ENCODE peak calls at places on chromosomes 6 and 20, in five cellular contexts. R is mammary epithelial cell, I is colonic mucosa, B is GM23248, L is Karpas-422. E is an unnamed sample. For H3K9me3, the result is how much of the 10 kb centered on the place peaks cover.

GRCh38 chr20:1328680-1329330 is at the start of gene SDCBP2:
- DNase-seq in R (peak), I (peak), B (no peak), L (no peak), E (no peak)

GRCh38 chr20:48058611-48059559 is 273.6 kb upstream of the SULF2 start:
- DNase-seq in R (no peak), I (no peak), B (no peak), L (no peak), E (no peak)

GRCh38 chr6:168700880-168701279 is 259.9 kb downstream of the SMOC2 start:
- DNase-seq in R (no peak), I (no peak), B (no peak), L (no peak), E (no peak)

GRCh38 chr6:2480267-2480966 is 235.0 kb upstream of the GMDS start:
- DNase-seq in R (no peak), I (no peak), B (no peak), L (no peak), E (no peak)

GRCh38 chr6:26216015-26216885 is 129.0 kb downstream of the HFE start:
- DNase-seq in R (peak), I (peak), B (peak), L (peak), E (peak)

GRCh38 chr6:138692058-138692977 is 81.3 kb upstream of the CCDC28A start:
- DNase-seq in R (peak), I (peak), B (peak), L (peak), E (peak)

GRCh38 chr20:19952392-19952791 is 64.8 kb upstream of the NAA20 start:
- DNase-seq in R (peak), I (no peak), B (no peak), L (no peak), E (no peak)

GRCh38 chr20:9172908-9173307 is 104.0 kb downstream of the PLCB4 start:
- DNase-seq in R (no peak), I (no peak), B (peak), L (no peak), E (no peak)

GRCh38 chr20:3088031-3088430 is 3.5 kb upstream of the AVP start:
- DNase-seq in R (no peak), I (no peak), B (no peak), L (no peak), E (no peak)

GRCh38 chr6:56862415-56863175 is 92.3 kb upstream of the BEND6 start:
- DNase-seq in R (peak), I (no peak), B (peak), L (no peak), E (no peak)

GRCh38 chr6:74269601-74269860 is 573.5 kb downstream of the CD109 start:
- DNase-seq in R (no peak), I (no peak), B (no peak), L (no peak), E (no peak)

GRCh38 chr20:40814328-40814960 is 125.4 kb upstream of the MAFB start:
- DNase-seq in R (no peak), I (no peak), B (no peak), L (no peak), E (no peak)

GRCh38 chr20:19012671-19013070 is 199.1 kb downstream of the SCP2D1 start:
- DNase-seq in R (no peak), I (peak), B (peak), L (no peak), E (no peak)

GRCh38 chr20:38805958-38806854 is 709 bp downstream of the PPP1R16B start:
- DNase-seq in R (no peak), I (no peak), B (peak), L (no peak), E (peak)

GRCh38 chr20:41176711-41177552 is 39.6 kb downstream of the PLCG1 start:
- DNase-seq in R (no peak), I (no peak), B (no peak), L (no peak), E (no peak)

GRCh38 chr20:25227317-25227831 is 20.5 kb upstream of the PYGB start:
- DNase-seq in R (peak), I (no peak), B (peak), L (no peak), E (no peak)

GRCh38 chr20:16539280-16539679 is 34.0 kb downstream of the KIF16B start:
- DNase-seq in R (no peak), I (peak), B (no peak), L (no peak), E (no peak)

GRCh38 chr6:168355716-168356522 is 36.3 kb upstream of the DACT2 start:
- DNase-seq in R (no peak), I (peak), B (peak), L (peak), E (peak)

GRCh38 chr20:24891546-24892393 is 57.3 kb upstream of the CST7 start:
- DNase-seq in R (no peak), I (peak), B (no peak), L (no peak), E (no peak)

GRCh38 chr6:129251669-129252376 is 368.9 kb downstream of the LAMA2 start:
- DNase-seq in R (peak), I (peak), B (peak), L (peak), E (peak)

GRCh38 chr6:37354526-37355384 is 972 bp downstream of the RNF8 start:
- DNase-seq in R (peak), I (peak), B (peak), L (peak), E (peak)

GRCh38 chr20:5203380-5203779 is 76.6 kb downstream of the CDS2 start:
- DNase-seq in R (no peak), I (no peak), B (no peak), L (no peak), E (no peak)

GRCh38 chr6:136549359-136550044 is 720 bp downstream of the MAP7 start:
- DNase-seq in R (peak), I (peak), B (peak), L (no peak), E (peak)

GRCh38 chr6:859936-860335 is 167.0 kb upstream of the EXOC2 start:
- DNase-seq in R (no peak), I (no peak), B (no peak), L (no peak), E (no peak)

GRCh38 chr6:15439410-15440022 is 193.6 kb downstream of the JARID2 start:
- DNase-seq in R (no peak), I (no peak), B (no peak), L (no peak), E (peak)

GRCh38 chr6:142118926-142119325 is 13.8 kb upstream of the GJE1 start:
- DNase-seq in R (no peak), I (no peak), B (peak), L (no peak), E (no peak)

GRCh38 chr6:136550330-136551071 is at the start of gene MAP7:
- DNase-seq in R (peak), I (peak), B (peak), L (no peak), E (peak)

GRCh38 chr20:13220857-13221297 is at the start of gene ISM1:
- DNase-seq in R (peak), I (no peak), B (peak), L (no peak), E (peak)

GRCh38 chr6:35382015-35382414 is 39.7 kb downstream of the PPARD start:
- DNase-seq in R (no peak), I (no peak), B (no peak), L (no peak), E (no peak)

GRCh38 chr6:166627875-166628849 is 1.1 kb upstream of the RPS6KA2 start:
- DNase-seq in R (peak), I (peak), B (peak), L (peak), E (peak)

GRCh38 chr6:2376429-2377355 is 131.3 kb upstream of the GMDS start:
- DNase-seq in R (peak), I (peak), B (peak), L (no peak), E (no peak)

GRCh38 chr6:25959890-25960531 is 2.6 kb upstream of the TRIM38 start:
- DNase-seq in R (no peak), I (no peak), B (peak), L (no peak), E (no peak)

GRCh38 chr6:25655746-25656145 is 3.7 kb downstream of the SCGN start:
- DNase-seq in R (no peak), I (no peak), B (no peak), L (no peak), E (no peak)

GRCh38 chr6:106448000-106448426 is 87.5 kb downstream of the CRYBG1 start:
- DNase-seq in R (no peak), I (no peak), B (no peak), L (no peak), E (no peak)

GRCh38 chr6:150134280-150134920 is 8.4 kb upstream of the PPP1R14C start:
- DNase-seq in R (peak), I (peak), B (no peak), L (no peak), E (no peak)

GRCh38 chr20:15895126-15895525 is 678.1 kb downstream of the KIF16B start:
- DNase-seq in R (peak), I (no peak), B (peak), L (no peak), E (no peak)

GRCh38 chr6:38882157-38882556 is 166.4 kb upstream of the GLP1R start:
- DNase-seq in R (no peak), I (no peak), B (no peak), L (no peak), E (no peak)

GRCh38 chr6:168703970-168704369 is 263.0 kb downstream of the SMOC2 start:
- DNase-seq in R (no peak), I (no peak), B (no peak), L (no peak), E (no peak)

GRCh38 chr20:51012357-51012756 is 10.6 kb downstream of the KCNG1 start:
- DNase-seq in R (no peak), I (no peak), B (no peak), L (no peak), E (no peak)
- H3K9me3 ChIP-seq in R (under half), I (under half), B (under half), L (under half), E (under half)

GRCh38 chr20:31674895-31675827 is 37.4 kb downstream of the COX4I2 start:
- DNase-seq in R (peak), I (peak), B (peak), L (peak), E (no peak)
- H3K9ac ChIP-seq in R (no peak), I (peak), B (no peak), L (peak), E (no peak)

GRCh38 chr6:10441004-10441654 is 26.3 kb upstream of the TFAP2A start:
- DNase-seq in R (peak), I (no peak), B (peak), L (no peak), E (no peak)
- H3K27ac ChIP-seq in R (peak), I (no peak), B (peak), L (no peak), E (no peak)

GRCh38 chr20:59645761-59646171 is 41.4 kb downstream of the PHACTR3 start:
- DNase-seq in R (no peak), I (peak), B (peak), L (no peak), E (no peak)

GRCh38 chr20:59646487-59646886 is 42.1 kb downstream of the PHACTR3 start:
- DNase-seq in R (no peak), I (peak), B (no peak), L (no peak), E (no peak)

GRCh38 chr20:59647271-59647670 is 42.9 kb downstream of the PHACTR3 start:
- DNase-seq in R (no peak), I (peak), B (no peak), L (no peak), E (no peak)

GRCh38 chr20:59650418-59650817 is 46.1 kb downstream of the PHACTR3 start:
- DNase-seq in R (no peak), I (no peak), B (no peak), L (no peak), E (no peak)

DNA sequence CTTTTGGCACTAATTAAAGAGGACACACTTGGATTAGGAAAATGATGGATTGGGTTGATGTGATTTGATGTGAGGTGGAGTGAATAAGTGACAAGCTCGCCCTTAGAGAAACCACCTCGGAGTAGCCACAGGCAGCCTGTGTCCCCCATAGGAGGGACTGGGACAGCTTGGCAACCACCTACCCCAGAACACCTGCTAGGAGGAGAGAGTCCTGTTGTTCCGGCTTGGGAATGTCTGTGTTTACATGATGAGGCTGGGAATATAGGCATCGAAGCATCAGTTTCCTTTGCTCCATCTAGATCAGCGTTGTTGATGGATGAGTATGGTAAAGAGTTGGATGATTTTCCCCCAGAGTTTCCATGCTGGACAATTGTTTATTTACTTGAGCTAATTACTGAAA is 44.4 kb downstream of the PHACTR3 start:
- DNase-seq in R (no peak), I (no peak), B (no peak), L (no peak), E (no peak)
- H3K9me3 ChIP-seq in R (under half), I (under half), B (under half), L (under half), E (under half)

DNA sequence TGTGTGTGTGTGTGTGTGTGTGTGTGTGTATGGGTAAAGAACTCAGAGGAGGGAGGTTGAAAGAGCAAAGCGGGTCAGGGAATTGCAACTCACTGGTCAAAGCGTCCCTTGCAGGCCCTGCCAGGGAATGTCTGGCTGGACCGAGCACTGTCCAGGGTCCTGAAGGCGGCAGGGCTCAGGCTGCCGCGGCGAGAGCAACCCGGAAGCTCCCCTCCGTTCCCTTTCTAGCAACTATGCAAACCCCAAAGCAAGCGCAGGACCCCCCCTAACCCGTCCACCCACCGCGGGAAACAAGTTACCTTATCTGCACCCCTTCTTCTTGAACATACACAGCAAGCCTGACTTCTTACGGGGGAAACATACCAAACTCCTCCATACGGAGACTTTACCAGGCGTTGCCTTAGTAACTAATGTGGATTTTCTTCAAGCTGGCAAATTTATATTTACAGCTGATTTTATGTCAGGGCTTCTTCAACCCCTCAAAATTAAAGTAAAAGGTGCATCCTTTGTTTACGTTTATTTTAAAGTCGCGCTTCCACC is 542 bp upstream of the GRM1 start:
- DNase-seq in R (peak), I (peak), B (peak), L (no peak), E (peak)
- H3K9ac ChIP-seq in R (no peak), I (no peak), B (no peak), L (no peak), E (no peak)

GRCh38 chr6:53331678-53332077 is 17.1 kb downstream of the ELOVL5 start:
- DNase-seq in R (no peak), I (no peak), B (no peak), L (no peak), E (no peak)
- H3K27ac ChIP-seq in R (no peak), I (no peak), B (no peak), L (no peak), E (no peak)

DNA sequence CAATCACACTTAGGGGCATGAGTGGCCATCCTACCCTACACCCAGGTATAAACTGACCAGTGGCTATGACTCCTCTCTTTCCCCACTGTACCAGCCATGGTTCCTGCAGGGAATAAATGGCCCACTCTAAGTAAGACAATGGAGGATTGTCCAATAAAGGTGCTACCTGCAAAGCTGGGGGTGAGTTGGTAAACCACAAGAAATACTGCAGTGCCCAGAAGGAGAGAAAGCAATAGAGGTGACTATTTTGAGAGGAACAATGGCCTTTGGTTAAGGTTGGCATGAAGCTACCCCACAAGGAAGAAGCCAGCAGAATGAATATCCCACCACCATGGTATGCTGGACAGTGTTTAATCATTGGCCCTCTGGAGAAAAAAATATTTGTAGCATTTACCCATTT is 233.3 kb upstream of the ECI2 start:
- DNase-seq in R (peak), I (no peak), B (no peak), L (no peak), E (no peak)
- H3K9me3 ChIP-seq in R (under half), I (under half), B (under half), L (under half), E (under half)

GRCh38 chr6:79170431-79170830 is 64.1 kb downstream of the HMGN3 start:
- DNase-seq in R (no peak), I (no peak), B (no peak), L (no peak), E (no peak)

GRCh38 chr6:79173378-79173777 is 61.1 kb downstream of the HMGN3 start:
- DNase-seq in R (no peak), I (no peak), B (no peak), L (no peak), E (no peak)

GRCh38 chr6:79168695-79168980 is 65.8 kb downstream of the HMGN3 start:
- DNase-seq in R (no peak), I (no peak), B (peak), L (no peak), E (no peak)

GRCh38 chr6:79170915-79171314 is 63.6 kb downstream of the HMGN3 start:
- DNase-seq in R (peak), I (no peak), B (no peak), L (no peak), E (no peak)

DNA sequence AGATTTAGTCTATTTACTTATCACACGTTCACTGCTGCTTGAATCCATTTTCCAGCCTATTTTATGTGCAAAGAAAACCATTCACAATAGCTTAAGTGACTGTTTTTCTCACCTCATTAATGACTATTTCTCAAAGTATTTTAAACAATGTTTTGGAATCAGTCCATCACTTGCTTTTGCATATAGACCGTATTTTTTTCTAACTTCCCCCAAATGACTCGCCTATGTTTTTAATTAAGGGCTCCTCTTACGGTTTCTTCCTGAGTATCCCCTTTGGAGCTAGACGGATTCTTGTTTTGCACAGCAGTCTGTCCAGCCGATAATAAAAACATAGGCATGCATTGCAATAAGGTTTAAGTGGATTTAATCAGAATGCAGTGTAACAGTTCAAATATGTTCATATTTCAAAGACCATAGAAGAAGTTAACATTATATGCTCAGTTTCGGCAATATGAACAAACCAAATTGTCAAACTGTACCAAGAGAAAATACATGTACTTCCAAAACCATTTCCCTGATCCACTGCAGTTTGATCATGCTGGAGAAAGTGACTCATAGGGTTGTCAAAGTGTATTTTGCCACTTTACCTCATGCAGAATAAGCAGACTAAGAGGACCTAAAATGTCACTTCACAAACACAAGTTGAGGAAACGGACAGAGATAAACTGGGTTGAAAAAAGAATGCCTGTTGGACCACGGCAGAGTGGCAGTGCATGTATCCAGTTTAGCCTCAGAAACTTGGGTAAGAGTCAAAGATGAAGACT is 66.4 kb downstream of the HMGN3 start:
- DNase-seq in R (peak), I (no peak), B (peak), L (no peak), E (no peak)
- H3K9ac ChIP-seq in R (no peak), I (no peak), B (no peak), L (no peak), E (no peak)

DNA sequence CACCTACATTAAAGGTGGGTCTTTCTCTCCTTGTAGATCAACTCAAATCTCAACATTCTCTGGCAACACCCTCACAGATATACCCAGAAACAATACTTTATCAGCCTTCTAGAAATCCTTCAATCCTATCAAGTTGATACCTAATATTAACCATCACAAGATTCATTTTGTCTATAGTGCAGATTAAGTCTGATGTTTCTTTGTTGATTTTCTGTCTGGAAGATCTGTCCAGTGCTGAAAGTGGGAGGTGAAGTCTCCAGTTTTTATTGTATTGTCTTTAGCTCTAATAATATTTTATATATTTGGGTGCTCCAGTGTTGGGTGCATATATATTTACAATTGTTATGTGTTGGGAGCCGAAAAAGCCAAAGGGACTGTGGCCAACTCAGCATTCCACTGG is 493.9 kb upstream of the ADGRB3 start:
- DNase-seq in R (no peak), I (no peak), B (no peak), L (no peak), E (no peak)
- H3K27ac ChIP-seq in R (no peak), I (no peak), B (no peak), L (no peak), E (no peak)

E was measured in neural progenitor cell.